ENCODE peak calls at places on chromosomes 13 and 19, in eight cellular contexts. A is stimulated activated CD4-positive, alpha-beta T cell treated with anti-CD3 and anti-CD28 coated beads, Interleukin-15, amount 100 ng/mL, for 1 hour; L is GM10248; N is progenitor cell of endocrine pancreas; Y is transverse colon; C is mammary epithelial cell; W is activated T-helper 2 cell treated with anti-CD3 and anti-CD28 coated beads, Interferon-gamma antibody, Interleukin-2, Interleukin-4, amounts not matched to agents 10 μg/mL and 5 μg/mL and 100 μg/mL, durations not matched to agents 14 hours and 24 hours and 36 hours; Z is stimulated activated CD8-positive, alpha-beta memory T cell treated with anti-CD3 and anti-CD28 coated beads, Interleukin-7, amount 100 ng/mL, for 1 hour. U is an unnamed sample.
A peak's percentile ranks its signal among the peaks of the same experiment; 100 is the strongest.

GRCh38 chr13:39450176-39450575 is 152.8 kb downstream of the LHFPL6 start:
- DNase-seq in A (no peak), L (no peak), N (no peak), Y (no peak), C (no peak), W (no peak), Z (no peak), U (no peak)

GRCh38 chr13:94548382-94549240 is 47.3 kb downstream of the TGDS start:
- DNase-seq in A (peak; percentile 27), L (peak; percentile 50), N (no peak), Y (peak; percentile 59), C (no peak), W (peak; percentile 45), Z (no peak), U (no peak)

GRCh38 chr19:45097776-45098520 is 5.0 kb downstream of the PPP1R37 start:
- DNase-seq in A (no peak), L (no peak), N (no peak), Y (no peak), C (peak; percentile 86), W (no peak), Z (no peak), U (no peak)

GRCh38 chr19:44684892-44685847 is 13.8 kb upstream of the CEACAM16 start:
- DNase-seq in A (no peak), L (no peak), N (no peak), Y (peak; percentile 41), C (peak; percentile 51), W (no peak), Z (no peak), U (no peak)

GRCh38 chr13:75432811-75433244 is 49.1 kb downstream of the TBC1D4 start:
- DNase-seq in A (no peak), L (no peak), N (no peak), Y (no peak), C (no peak), W (no peak), Z (no peak), U (no peak)

GRCh38 chr19:5193192-5193591 is 147.4 kb downstream of the PTPRS start:
- DNase-seq in A (no peak), L (no peak), N (no peak), Y (no peak), C (no peak), W (no peak), Z (no peak), U (no peak)

GRCh38 chr13:43405457-43405856 is 381.3 kb downstream of the ENOX1 start:
- DNase-seq in A (no peak), L (no peak), N (no peak), Y (no peak), C (peak; percentile 81), W (no peak), Z (no peak), U (no peak)

GRCh38 chr19:55633866-55634265 is 6.9 kb upstream of the ZNF580 start:
- DNase-seq in A (no peak), L (no peak), N (no peak), Y (no peak), C (no peak), W (no peak), Z (no peak), U (no peak)

GRCh38 chr19:53892301-53892980 is 10.4 kb downstream of the PRKCG start:
- DNase-seq in A (no peak), L (no peak), N (no peak), Y (no peak), C (no peak), W (no peak), Z (no peak), U (no peak)

GRCh38 chr19:51327066-51327985 is 14.6 kb downstream of the VSIG10L start:
- DNase-seq in A (peak; percentile 41), L (peak; percentile 84), N (no peak), Y (peak; percentile 43), C (peak; percentile 31), W (peak; percentile 66), Z (peak; percentile 17), U (peak; percentile 32)

GRCh38 chr19:1361601-1362384 is 21.9 kb upstream of the NDUFS7 start:
- DNase-seq in A (no peak), L (no peak), N (no peak), Y (no peak), C (no peak), W (no peak), Z (no peak), U (no peak)

GRCh38 chr19:12772323-12772722 is 3.0 kb downstream of the HOOK2 start:
- DNase-seq in A (no peak), L (no peak), N (no peak), Y (no peak), C (no peak), W (no peak), Z (no peak), U (no peak)

GRCh38 chr13:39159971-39160370 is 121.7 kb downstream of the NHLRC3 start:
- DNase-seq in A (no peak), L (no peak), N (no peak), Y (no peak), C (no peak), W (no peak), Z (no peak), U (no peak)

GRCh38 chr19:31125071-31125470 is 224.2 kb downstream of the TSHZ3 start:
- DNase-seq in A (no peak), L (no peak), N (no peak), Y (no peak), C (no peak), W (no peak), Z (no peak), U (no peak)

GRCh38 chr13:74550039-74550438 is 415.8 kb upstream of the KLF12 start:
- DNase-seq in A (no peak), L (no peak), N (no peak), Y (no peak), C (peak; percentile 26), W (no peak), Z (no peak), U (no peak)

GRCh38 chr19:32287811-32288227 is 57.6 kb upstream of the ZNF507 start:
- DNase-seq in A (no peak), L (no peak), N (peak; percentile 26), Y (peak; percentile 74), C (peak; percentile 29), W (no peak), Z (no peak), U (no peak)

GRCh38 chr19:12628040-12629022 is 17.6 kb downstream of the ZNF791 start:
- DNase-seq in A (no peak), L (no peak), N (no peak), Y (no peak), C (peak; percentile 20), W (no peak), Z (no peak), U (no peak)

GRCh38 chr13:51938454-51938853 is 72.8 kb downstream of the ATP7B start:
- DNase-seq in A (no peak), L (no peak), N (no peak), Y (no peak), C (no peak), W (no peak), Z (no peak), U (no peak)

GRCh38 chr13:90800082-90800746 is 547.3 kb upstream of the MIR17HG start:
- DNase-seq in A (no peak), L (no peak), N (no peak), Y (peak; percentile 25), C (no peak), W (no peak), Z (no peak), U (no peak)

GRCh38 chr19:4425531-4425930 is 23.1 kb downstream of the CHAF1A start:
- DNase-seq in A (no peak), L (no peak), N (no peak), Y (no peak), C (no peak), W (no peak), Z (no peak), U (no peak)

GRCh38 chr19:50777830-50778303 is 7.6 kb downstream of the GPR32 start:
- DNase-seq in A (no peak), L (peak; percentile 5), N (no peak), Y (no peak), C (peak; percentile 28), W (no peak), Z (no peak), U (no peak)

GRCh38 chr13:44451109-44451508 is 77.5 kb downstream of the SERP2 start:
- DNase-seq in A (no peak), L (no peak), N (no peak), Y (no peak), C (no peak), W (no peak), Z (no peak), U (no peak)

GRCh38 chr19:52554216-52554971 is 15.7 kb upstream of the ZNF701 start:
- DNase-seq in A (no peak), L (no peak), N (no peak), Y (no peak), C (no peak), W (no peak), Z (no peak), U (no peak)

GRCh38 chr19:12984143-12984627 is 11.1 kb upstream of the NFIX start:
- DNase-seq in A (no peak), L (no peak), N (no peak), Y (no peak), C (no peak), W (no peak), Z (no peak), U (peak; percentile 27)

GRCh38 chr13:100280681-100281080 is 191.8 kb downstream of the PCCA start:
- DNase-seq in A (no peak), L (no peak), N (no peak), Y (no peak), C (peak; percentile 69), W (no peak), Z (no peak), U (no peak)

GRCh38 chr19:46602392-46603194 is 1.5 kb downstream of the CALM3 start:
- DNase-seq in A (peak; percentile 22), L (peak; percentile 15), N (no peak), Y (no peak), C (no peak), W (no peak), Z (no peak), U (no peak)

GRCh38 chr19:31342926-31343325 is 6.3 kb downstream of the TSHZ3 start:
- DNase-seq in A (no peak), L (no peak), N (no peak), Y (no peak), C (no peak), W (no peak), Z (no peak), U (no peak)

GRCh38 chr19:8877854-8878705 is 45.9 kb downstream of the MBD3L1 start:
- DNase-seq in A (no peak), L (no peak), N (no peak), Y (no peak), C (no peak), W (no peak), Z (no peak), U (no peak)

GRCh38 chr13:33194820-33195692 is 90.5 kb downstream of the STARD13 start:
- DNase-seq in A (no peak), L (peak; percentile 63), N (no peak), Y (no peak), C (no peak), W (no peak), Z (no peak), U (no peak)